ENCODE peak calls at places on chromosomes 16 and 17, in five cellular contexts. N is thyroid gland, O is fibroblast of the aortic adventitia, Z is Panc1, P is BE2C. M is an unnamed sample.

GRCh38 chr17:40485851-40486512 is 15.4 kb downstream of the TNS4 start:
- DNase-seq in Z (peak), O (peak), P (no peak), N (no peak), M (peak)

GRCh38 chr16:11212819-11213196 is 43.2 kb downstream of the SOCS1 start:
- DNase-seq in O (no peak), N (no peak), Z (no peak), P (peak), M (no peak)

GRCh38 chr17:68034452-68034776 is 1.1 kb upstream of the KPNA2 start:
- DNase-seq in N (no peak), Z (no peak), O (no peak), P (no peak), M (no peak)

GRCh38 chr16:70588565-70588964 is 57.8 kb upstream of the IL34 start:
- DNase-seq in Z (no peak), N (no peak), P (no peak), O (peak), M (no peak)

GRCh38 chr16:82730901-82731300 is 104.1 kb downstream of the CDH13 start:
- DNase-seq in P (no peak), N (no peak), O (no peak), Z (no peak), M (no peak)

GRCh38 chr16:72428611-72429376 is 256.8 kb upstream of the PMFBP1 start:
- DNase-seq in Z (no peak), P (no peak), N (no peak), O (no peak), M (no peak)

GRCh38 chr16:19291459-19291858 is 5.9 kb downstream of the CLEC19A start:
- DNase-seq in P (no peak), O (peak), Z (no peak), N (peak), M (no peak)

GRCh38 chr16:75319513-75320401 is 68.3 kb upstream of the BCAR1 start:
- DNase-seq in O (peak), P (no peak), Z (no peak), N (no peak), M (peak)

GRCh38 chr17:969767-970387 is 9.7 kb downstream of the NXN start:
- DNase-seq in Z (no peak), P (no peak), N (no peak), O (no peak), M (no peak)

GRCh38 chr16:3141781-3142311 is 7.0 kb downstream of the ZNF213 start:
- DNase-seq in N (no peak), O (no peak), P (no peak), Z (no peak), M (no peak)

GRCh38 chr17:57672971-57673370 is 72.1 kb downstream of the CCDC182 start:
- DNase-seq in O (no peak), N (no peak), P (peak), Z (no peak), M (no peak)

GRCh38 chr17:48322060-48322459 is 108.0 kb downstream of the SKAP1 start:
- DNase-seq in O (peak), Z (no peak), N (no peak), P (no peak), M (no peak)

GRCh38 chr16:89545831-89546574 is 14.5 kb upstream of the RPL13 start:
- DNase-seq in Z (no peak), O (no peak), N (no peak), P (no peak), M (no peak)

GRCh38 chr16:1035066-1035415 is 37.5 kb upstream of the SSTR5 start:
- DNase-seq in O (no peak), N (no peak), P (no peak), Z (no peak), M (no peak)

DNA sequence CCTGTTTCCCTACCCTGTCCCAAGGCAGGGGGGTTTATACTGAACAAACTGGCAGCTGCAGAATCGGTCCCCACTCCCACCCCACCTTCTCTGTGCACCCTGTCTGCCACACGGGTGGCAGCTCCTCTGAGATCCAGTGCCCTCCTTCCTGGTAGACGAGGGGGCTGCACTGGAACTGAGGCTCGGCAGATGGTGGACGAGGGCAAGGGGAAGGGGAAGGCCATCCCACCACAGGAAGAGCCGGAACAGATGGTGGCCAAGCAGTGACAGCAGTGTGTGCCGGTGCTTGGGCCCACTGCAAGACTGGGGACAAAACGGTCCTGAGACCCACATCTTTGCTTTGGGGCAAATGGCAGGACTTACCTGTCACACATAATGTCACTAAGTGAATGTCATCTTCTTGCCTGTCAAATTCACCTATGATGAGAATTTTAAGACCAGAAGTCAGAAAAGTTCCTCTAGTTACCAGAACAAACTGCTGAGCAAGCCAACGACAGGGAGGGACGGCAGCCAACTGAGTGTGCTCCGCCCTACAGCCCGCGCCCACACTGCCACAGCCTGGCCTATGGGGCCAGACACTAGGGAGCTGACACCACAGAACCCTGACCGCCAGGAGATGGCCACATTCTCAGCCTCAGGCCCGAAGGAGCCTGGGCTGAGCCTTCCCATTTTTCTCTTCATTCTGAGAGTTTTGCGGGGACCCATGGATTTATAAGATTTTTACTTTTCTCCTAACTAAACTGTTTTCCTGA is 14.4 kb downstream of the NTAN1 start:
- DNase-seq in P (no peak), N (peak), Z (no peak), O (peak), M (no peak)
- TF ChIP-seq CTCF in P (no peak), N (no peak), Z (no peak), O (peak), M (no peak)

DNA sequence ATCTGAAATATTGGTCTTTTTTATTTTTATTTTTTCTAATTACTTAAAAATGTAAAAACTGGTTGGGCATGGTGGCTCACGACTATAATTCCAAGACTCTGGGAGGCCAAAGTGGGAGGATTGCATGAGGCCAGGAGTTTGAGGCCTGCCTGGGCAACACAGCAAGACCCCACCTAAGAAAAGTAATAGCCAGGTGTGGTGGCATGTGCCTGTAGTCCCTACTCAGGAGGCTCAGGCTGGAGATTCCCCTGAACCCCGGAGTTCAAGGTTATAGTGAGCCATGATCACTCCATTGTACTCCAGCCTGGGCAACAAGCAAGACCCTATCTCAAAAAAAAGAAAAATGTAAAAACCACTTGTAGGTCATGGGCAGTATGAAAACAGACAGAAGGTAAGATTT is 36.8 kb upstream of the CDH3 start:
- DNase-seq in O (no peak), N (no peak), P (no peak), Z (no peak), M (no peak)
- H3K4me3 ChIP-seq in O (no peak), N (no peak), P (no peak), Z (no peak), M (no peak)

DNA sequence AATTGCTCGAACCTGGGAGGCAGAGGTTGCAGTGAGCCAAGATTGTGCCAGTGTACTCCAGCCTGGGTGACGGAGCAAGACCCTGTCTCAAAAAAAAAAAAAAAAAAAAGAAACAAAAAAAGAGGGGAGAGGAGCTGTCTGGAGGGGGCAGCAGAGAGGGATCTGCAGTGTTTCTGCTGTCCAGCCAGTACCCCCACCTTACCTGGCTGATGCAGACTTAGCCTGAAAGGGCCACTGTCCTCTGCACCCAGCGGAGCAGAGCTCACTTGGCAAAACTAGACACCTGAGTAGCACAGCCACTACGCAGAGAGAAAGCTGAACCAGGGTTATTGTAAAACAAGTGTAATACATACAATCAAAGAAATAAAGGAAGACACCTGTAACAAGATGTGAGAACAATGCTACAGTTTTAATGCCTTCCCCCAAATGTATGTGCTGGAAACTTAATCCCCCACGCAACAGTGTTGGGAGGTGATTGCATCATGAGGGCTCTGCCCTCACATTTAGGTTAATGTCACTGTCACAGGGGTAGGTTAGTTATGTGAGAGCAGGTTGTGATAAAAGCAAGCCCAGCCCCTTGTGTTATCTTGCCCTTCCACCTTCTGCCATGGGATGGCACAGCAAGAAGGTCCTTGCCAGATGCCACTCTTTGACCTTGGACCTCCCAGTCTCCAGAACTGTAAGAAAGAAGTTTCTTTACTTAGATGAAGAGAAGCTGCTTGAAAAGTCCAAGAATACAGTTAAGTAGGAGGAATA is 211.2 kb downstream of the RPTOR start:
- DNase-seq in P (no peak), N (no peak), Z (no peak), O (no peak), M (no peak)
- TF ChIP-seq CTCF in P (peak), N (no peak), Z (no peak), O (peak), M (peak)

DNA sequence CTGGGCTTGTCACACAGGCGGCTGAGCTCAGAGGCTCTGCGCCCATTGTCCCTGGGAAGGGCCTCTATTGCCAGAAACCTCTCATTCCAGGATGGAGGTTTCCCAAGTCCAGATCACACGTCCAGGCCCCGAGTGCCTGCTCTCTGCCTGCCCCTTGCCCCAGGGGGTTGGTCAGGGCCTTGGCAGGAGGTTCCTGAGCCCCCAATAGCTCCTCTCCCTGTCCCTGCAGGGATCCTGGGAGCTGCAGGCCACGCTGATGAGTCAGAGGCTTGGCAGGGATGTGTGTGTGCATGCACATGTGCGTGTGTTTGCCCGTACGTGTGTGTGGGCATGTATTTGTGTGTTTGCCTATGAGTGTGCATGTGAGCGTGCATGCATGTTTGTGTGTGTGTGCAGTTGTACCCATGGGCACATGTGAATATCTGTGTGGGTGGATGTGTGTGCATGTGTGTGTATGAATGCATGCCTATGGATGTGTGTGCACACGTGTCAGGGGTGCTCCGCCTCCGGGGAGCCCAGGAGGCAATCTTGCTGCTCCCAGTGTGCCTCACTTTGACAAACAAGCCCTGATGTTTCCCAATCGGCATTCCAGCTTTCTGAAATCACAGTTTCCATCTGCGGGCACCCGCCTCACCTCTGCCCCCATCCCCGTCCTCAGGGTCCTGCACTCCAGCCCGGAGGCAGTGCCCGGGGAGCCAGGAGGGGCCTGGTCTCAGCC is 98.4 kb upstream of the GSE1 start:
- DNase-seq in Z (peak), O (peak), P (peak), N (peak), M (peak)
- H3K4me3 ChIP-seq in Z (no peak), O (peak), P (no peak), N (no peak), M (no peak)

GRCh38 chr17:29108806-29109476 is 66.0 kb downstream of the PIPOX start:
- DNase-seq in Z (no peak), N (no peak), O (no peak), P (no peak), M (no peak)

GRCh38 chr17:29107084-29107483 is 64.1 kb downstream of the PIPOX start:
- DNase-seq in O (no peak), N (no peak), P (no peak), Z (no peak), M (no peak)

GRCh38 chr17:29109477-29110371 is 66.8 kb downstream of the PIPOX start:
- DNase-seq in O (no peak), P (no peak), N (no peak), Z (no peak), M (no peak)

GRCh38 chr17:29110372-29110757 is 67.4 kb downstream of the PIPOX start:
- DNase-seq in N (no peak), Z (no peak), P (no peak), O (no peak), M (no peak)

GRCh38 chr17:29107933-29108805 is 65.2 kb downstream of the PIPOX start:
- DNase-seq in P (peak), O (no peak), N (peak), Z (no peak), M (peak)
- TF ChIP-seq CTCF in P (no peak), O (no peak), N (no peak), Z (no peak), M (peak)

GRCh38 chr16:79707867-79708266 is 107.3 kb upstream of the MAF start:
- DNase-seq in Z (no peak), P (no peak), O (peak), N (no peak), M (no peak)

GRCh38 chr16:79697562-79698112 is 97.1 kb upstream of the MAF start:
- DNase-seq in P (no peak), Z (no peak), N (no peak), O (no peak), M (no peak)

GRCh38 chr16:79698341-79698753 is 97.8 kb upstream of the MAF start:
- DNase-seq in N (no peak), O (peak), P (no peak), Z (no peak), M (no peak)

GRCh38 chr16:79703066-79703465 is 102.5 kb upstream of the MAF start:
- DNase-seq in Z (no peak), P (no peak), N (no peak), O (no peak), M (no peak)
- H3K4me3 ChIP-seq in Z (no peak), P (no peak), N (no peak), O (no peak), M (no peak)

DNA sequence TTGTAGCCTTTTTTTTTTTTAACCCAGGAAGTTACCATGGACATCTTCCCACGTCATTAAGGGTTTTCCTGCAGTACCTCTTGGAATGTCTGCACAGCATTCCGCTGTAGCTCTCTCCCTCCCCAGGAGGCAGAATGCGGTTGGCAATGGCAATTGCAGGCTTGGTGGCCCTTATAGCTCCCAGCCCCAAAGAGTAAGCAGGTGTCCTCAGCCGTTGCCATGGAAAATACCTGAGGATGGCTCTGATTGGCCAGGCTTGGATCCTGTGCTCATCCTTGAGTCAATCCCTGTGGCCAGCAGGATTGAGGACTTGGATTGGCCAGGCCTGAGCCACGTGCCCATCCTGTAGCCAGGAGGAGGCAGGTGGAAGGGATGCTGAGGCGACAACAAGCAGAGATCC is 15.5 kb upstream of the TIMP2 start:
- DNase-seq in Z (no peak), N (no peak), P (no peak), O (no peak), M (no peak)
- TF ChIP-seq CTCF in Z (no peak), N (no peak), P (no peak), O (no peak), M (no peak)

GRCh38 chr16:50697421-50697715 is 4.0 kb downstream of the NOD2 start:
- DNase-seq in O (no peak), P (no peak), Z (no peak), N (no peak), M (no peak)

GRCh38 chr16:50694206-50694605 is 800 bp downstream of the NOD2 start:
- DNase-seq in Z (no peak), N (no peak), O (no peak), P (no peak), M (no peak)

GRCh38 chr16:50696575-50697420 is 3.4 kb downstream of the NOD2 start:
- DNase-seq in N (peak), O (peak), Z (no peak), P (peak), M (no peak)

GRCh38 chr16:50695017-50696000 is 1.9 kb downstream of the NOD2 start:
- DNase-seq in P (no peak), Z (no peak), O (no peak), N (no peak), M (no peak)

DNA sequence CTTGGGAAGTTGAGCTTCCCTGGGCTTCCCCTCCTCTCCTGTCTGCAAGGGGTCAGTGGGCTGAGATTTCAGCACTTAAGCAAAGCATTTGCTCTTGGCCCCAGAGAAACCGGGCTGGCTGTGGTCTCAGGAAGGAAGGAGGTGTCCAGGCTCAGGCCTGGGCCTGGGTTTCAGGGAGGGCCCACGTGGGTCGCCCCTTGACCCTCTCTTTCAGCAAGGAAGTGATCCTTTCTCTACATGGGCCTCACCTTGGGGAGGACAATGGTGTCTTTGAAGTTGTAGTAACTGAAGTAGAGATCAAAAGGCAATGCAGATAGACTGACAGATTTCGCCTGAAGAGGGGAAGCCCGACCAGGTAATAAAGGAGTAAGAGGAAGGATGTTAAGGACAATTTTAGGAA is 2.7 kb downstream of the NOD2 start:
- DNase-seq in N (no peak), P (no peak), Z (no peak), O (no peak), M (no peak)
- H3K4me3 ChIP-seq in N (no peak), P (no peak), Z (no peak), O (no peak), M (no peak)